ENCODE peak calls at places on chromosomes 6 and 20, in nine cellular contexts. U, B, O, E, H, R, S, D and M are unnamed samples.

GRCh38 chr6:96520039-96520850 is 1.4 kb upstream of the UFL1 start:
- DNase-seq in S (no peak), R (no peak), D (peak), B (no peak), U (no peak), O (no peak), H (peak), E (peak), M (peak)

GRCh38 chr20:48903705-48904104 is 17.8 kb upstream of the ARFGEF2 start:
- DNase-seq in U (no peak), E (no peak), D (no peak), H (no peak), S (no peak), R (no peak), B (no peak), O (no peak), M (no peak)

GRCh38 chr6:69985180-69985579 is 118.8 kb downstream of the COL19A1 start:
- DNase-seq in H (no peak), B (no peak), U (no peak), S (no peak), R (no peak), E (no peak), D (no peak), O (no peak), M (peak)

GRCh38 chr6:158808918-158809678 is 10.1 kb downstream of the EZR start:
- DNase-seq in S (peak), R (no peak), B (no peak), E (no peak), D (no peak), O (no peak), H (peak), U (no peak), M (peak)

GRCh38 chr20:63290677-63291472 is 2.1 kb upstream of the COL20A1 start:
- DNase-seq in H (peak), E (peak), R (no peak), U (no peak), D (peak), B (no peak), O (no peak), S (peak), M (peak)

GRCh38 chr6:3359091-3359752 is 97.6 kb downstream of the SLC22A23 start:
- DNase-seq in S (no peak), U (no peak), O (no peak), H (no peak), B (no peak), R (no peak), E (no peak), D (no peak), M (peak)

GRCh38 chr20:1757606-1758507 is 100.3 kb upstream of the SIRPG start:
- DNase-seq in H (no peak), B (no peak), O (no peak), U (no peak), D (no peak), R (no peak), S (no peak), E (no peak), M (no peak)

GRCh38 chr6:26556263-26557070 is 18.3 kb downstream of the HMGN4 start:
- DNase-seq in B (no peak), D (peak), H (peak), S (peak), R (no peak), U (no peak), E (peak), O (peak), M (peak)

GRCh38 chr6:170100046-170100445 is 190.8 kb downstream of the DLL1 start:
- DNase-seq in B (no peak), E (no peak), S (no peak), O (no peak), H (no peak), R (no peak), U (no peak), D (no peak), M (no peak)

GRCh38 chr20:6892729-6893128 is 125.2 kb downstream of the BMP2 start:
- DNase-seq in O (no peak), E (no peak), D (no peak), B (no peak), R (no peak), H (no peak), S (no peak), U (no peak), M (no peak)

GRCh38 chr6:116258520-116258919 is 4.6 kb upstream of the TSPYL4 start:
- DNase-seq in E (no peak), D (no peak), R (no peak), O (no peak), U (no peak), B (no peak), H (no peak), S (no peak), M (no peak)

GRCh38 chr6:157779705-157780604 is 43.1 kb upstream of the SNX9 start:
- DNase-seq in H (no peak), U (no peak), B (no peak), O (no peak), S (no peak), D (no peak), R (no peak), E (no peak), M (peak)

GRCh38 chr20:3818155-3819151 is 1.9 kb upstream of the AP5S1 start:
- DNase-seq in D (peak), U (no peak), R (no peak), H (peak), E (peak), O (no peak), B (peak), S (peak), M (peak)

GRCh38 chr20:63309261-63310071 is 16.5 kb downstream of the COL20A1 start:
- DNase-seq in R (no peak), E (peak), U (no peak), B (no peak), O (no peak), H (peak), D (no peak), S (peak), M (peak)

GRCh38 chr6:81785340-81785739 is 32.9 kb upstream of the TENT5A start:
- DNase-seq in R (no peak), H (no peak), D (no peak), B (no peak), O (no peak), S (no peak), U (no peak), E (no peak), M (peak)

GRCh38 chr6:100267002-100267401 is 197.7 kb downstream of the SIM1 start:
- DNase-seq in O (no peak), D (no peak), E (no peak), S (no peak), U (no peak), H (no peak), R (no peak), B (no peak), M (no peak)

GRCh38 chr20:8153281-8153908 is 21.3 kb downstream of the PLCB1 start:
- DNase-seq in D (peak), E (peak), U (no peak), O (no peak), R (no peak), S (no peak), B (no peak), H (peak), M (peak)

GRCh38 chr6:72975346-72975745 is 249.9 kb downstream of the KHDC1L start:
- DNase-seq in H (no peak), R (no peak), E (no peak), S (no peak), B (no peak), D (no peak), O (no peak), U (no peak), M (no peak)

GRCh38 chr20:57683876-57684275 is 25.9 kb downstream of the PMEPA1 start:
- DNase-seq in U (no peak), E (no peak), H (no peak), O (no peak), R (no peak), S (no peak), D (no peak), B (no peak), M (no peak)

GRCh38 chr6:157145656-157146285 is 177.5 kb downstream of the TMEM242 start:
- DNase-seq in D (peak), E (no peak), U (no peak), R (no peak), S (no peak), O (no peak), B (no peak), H (no peak), M (no peak)

GRCh38 chr6:121482004-121482693 is 46.7 kb downstream of the GJA1 start:
- DNase-seq in S (no peak), B (no peak), U (peak), O (peak), R (no peak), H (no peak), D (peak), E (peak), M (peak)

GRCh38 chr6:38933426-38933825 is 115.2 kb upstream of the GLP1R start:
- DNase-seq in R (no peak), O (no peak), S (no peak), B (no peak), E (peak), H (peak), U (no peak), D (peak), M (peak)

GRCh38 chr20:52305843-52306242 is 114.3 kb upstream of the ZFP64 start:
- DNase-seq in O (no peak), E (no peak), D (no peak), H (no peak), U (no peak), B (no peak), R (no peak), S (no peak), M (no peak)

GRCh38 chr20:36628076-36628475 is 17.9 kb downstream of the SLA2 start:
- DNase-seq in H (no peak), B (no peak), O (no peak), S (no peak), D (peak), E (no peak), U (no peak), R (no peak), M (no peak)

GRCh38 chr6:116406678-116407345 is 36.1 kb downstream of the DSE start:
- DNase-seq in E (peak), D (no peak), S (no peak), O (no peak), R (no peak), B (no peak), U (no peak), H (no peak), M (no peak)

GRCh38 chr6:85484941-85485340 is 35.1 kb downstream of the NT5E start:
- DNase-seq in H (no peak), E (no peak), O (no peak), S (no peak), U (no peak), D (no peak), B (no peak), R (no peak), M (no peak)

GRCh38 chr6:321158-321438 is 28.8 kb downstream of the DUSP22 start:
- DNase-seq in B (no peak), S (no peak), U (no peak), D (no peak), R (no peak), E (no peak), O (no peak), H (no peak), M (peak)

GRCh38 chr6:318265-318890 is 26.1 kb downstream of the DUSP22 start:
- DNase-seq in S (no peak), O (no peak), R (no peak), B (no peak), D (no peak), U (no peak), H (no peak), E (no peak), M (no peak)

GRCh38 chr6:320351-321157 is 28.3 kb downstream of the DUSP22 start:
- DNase-seq in U (no peak), S (no peak), H (no peak), E (no peak), R (no peak), B (no peak), O (no peak), D (no peak), M (no peak)

GRCh38 chr6:317452-318144 is 25.3 kb downstream of the DUSP22 start:
- DNase-seq in D (no peak), O (no peak), B (no peak), S (no peak), R (no peak), H (no peak), E (no peak), U (no peak), M (peak)

GRCh38 chr6:319177-320131 is 27.2 kb downstream of the DUSP22 start:
- DNase-seq in S (no peak), D (no peak), B (no peak), O (no peak), U (no peak), R (no peak), H (no peak), E (no peak), M (no peak)
- H3K4me3 ChIP-seq in S (no peak), D (no peak), B (no peak), O (no peak), U (no peak), R (no peak), H (no peak), E (no peak), M (no peak)

GRCh38 chr20:33415948-33416347 is 14.6 kb upstream of the CDK5RAP1 start:
- DNase-seq in R (no peak), B (no peak), S (peak), U (no peak), D (no peak), H (peak), E (peak), O (no peak), M (peak)
- TF ChIP-seq CTCF in R (peak), B (no peak), S (peak), U (peak), D (peak), H (peak), E (peak), O (peak), M (peak)

DNA sequence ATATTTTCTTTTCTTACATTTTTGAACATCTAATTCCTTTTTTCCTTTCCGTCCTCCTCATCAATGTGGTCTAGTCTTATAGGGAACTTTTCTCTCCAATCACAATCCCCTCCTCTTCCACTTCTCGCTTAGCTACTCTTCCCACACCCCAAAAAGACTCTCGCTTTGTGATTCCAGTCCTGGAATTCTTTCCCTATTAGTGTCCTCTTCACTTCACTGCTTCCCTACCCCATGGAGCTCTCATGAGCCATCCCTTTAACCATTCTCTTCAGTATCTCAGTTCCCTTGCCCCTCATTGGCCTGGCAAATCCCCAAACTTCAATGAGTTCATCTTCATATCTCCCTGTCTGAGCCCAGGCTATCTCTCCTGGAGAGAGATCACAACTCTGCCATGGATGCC is 55.3 kb upstream of the CEP85L start:
- DNase-seq in E (no peak), O (no peak), D (peak), U (no peak), R (peak), H (no peak), B (no peak), S (no peak), M (no peak)
- H3K4me3 ChIP-seq in E (no peak), O (no peak), D (no peak), U (no peak), R (no peak), H (no peak), B (no peak), S (no peak), M (no peak)

GRCh38 chr20:31494131-31494530 is 19.0 kb downstream of the REM1 start:
- DNase-seq in O (no peak), D (no peak), S (no peak), R (no peak), B (no peak), E (peak), U (no peak), H (no peak), M (peak)
- TF ChIP-seq CTCF in O (peak), D (peak), S (peak), R (peak), B (no peak), E (peak), U (peak), H (peak), M (peak)